ENCODE peak calls at places on chromosomes 16 and 17, in nine cellular contexts. J is PC-9, L is skeletal muscle cell, E is NCI-H345, N is dorsolateral prefrontal cortex, Q is neural crest cell, D is caudate nucleus, B is omental fat pad, R is AML-193. Z is an unnamed sample.

GRCh38 chr16:73113326-73113720 is 65.4 kb upstream of the ZFHX3 start:
- DNase-seq in D (no peak), R (no peak), J (no peak), B (no peak), L (peak), E (no peak), N (no peak), Q (no peak), Z (no peak)

GRCh38 chr17:13484020-13484419 is 117.7 kb downstream of the HS3ST3A1 start:
- DNase-seq in E (no peak), L (no peak), B (no peak), J (no peak), R (no peak), D (no peak), Q (no peak), N (no peak), Z (no peak)

GRCh38 chr16:626787-627457 is 3.9 kb upstream of the WFIKKN1 start:
- DNase-seq in Q (no peak), N (no peak), R (no peak), D (no peak), E (no peak), B (peak), L (peak), J (peak), Z (no peak)

GRCh38 chr16:74825016-74825415 is 50.4 kb upstream of the FA2H start:
- DNase-seq in N (no peak), D (no peak), E (no peak), L (no peak), J (no peak), R (no peak), Q (no peak), B (no peak), Z (no peak)

GRCh38 chr17:76354747-76355310 is 1.1 kb upstream of the PRPSAP1 start:
- DNase-seq in R (peak), L (no peak), N (no peak), J (no peak), D (no peak), B (no peak), Q (no peak), E (no peak), Z (no peak)

GRCh38 chr16:15829460-15829859 is 27.4 kb downstream of the MYH11 start:
- DNase-seq in J (no peak), L (no peak), Q (no peak), B (no peak), R (no peak), N (no peak), E (no peak), D (no peak), Z (no peak)

GRCh38 chr17:61399131-61400057 is at the start of gene TBX2:
- DNase-seq in R (no peak), E (no peak), J (peak), N (no peak), L (peak), D (no peak), B (no peak), Q (peak), Z (no peak)

GRCh38 chr16:85449195-85449884 is 163.8 kb upstream of the GSE1 start:
- DNase-seq in J (no peak), D (no peak), E (no peak), N (no peak), R (no peak), B (no peak), Q (no peak), L (peak), Z (no peak)

GRCh38 chr16:56931253-56931768 is 631 bp upstream of the HERPUD1 start:
- DNase-seq in E (no peak), Q (no peak), N (no peak), L (no peak), J (no peak), R (no peak), D (peak), B (no peak), Z (no peak)

GRCh38 chr16:31700200-31700529 is 172.5 kb downstream of the AHSP start:
- DNase-seq in N (no peak), J (peak), R (no peak), B (no peak), E (peak), L (peak), Q (no peak), D (no peak), Z (no peak)

GRCh38 chr16:74760007-74760767 is 14.4 kb downstream of the FA2H start:
- DNase-seq in R (no peak), N (no peak), Q (no peak), L (no peak), B (no peak), E (no peak), J (no peak), D (no peak), Z (no peak)

GRCh38 chr17:79843917-79844815 is 4.9 kb upstream of the CBX4 start:
- DNase-seq in R (no peak), L (no peak), E (peak), N (no peak), D (peak), B (no peak), J (no peak), Q (peak), Z (no peak)

GRCh38 chr16:72554935-72555334 is 383.0 kb upstream of the PMFBP1 start:
- DNase-seq in D (no peak), N (no peak), L (no peak), J (no peak), B (no peak), R (no peak), Q (no peak), E (no peak), Z (no peak)

GRCh38 chr16:89795676-89796075 is 20.8 kb downstream of the FANCA start:
- DNase-seq in B (no peak), R (no peak), J (no peak), L (no peak), D (peak), N (no peak), Q (no peak), E (no peak), Z (no peak)